ENCODE peak calls at places on chromosomes 16 and 17, in nine cellular contexts. Y is AG04450; C is mucosa of descending colon; P is colonic mucosa; X is naive thymus-derived CD4-positive, alpha-beta T cell; W is Panc1; Z is fibroblast of the aortic adventitia; F is adrenal gland; U is left ventricle myocardium inferior. S is an unnamed sample.

GRCh38 chr17:9991351-9991750 is 86.3 kb upstream of the RCVRN start:
- DNase-seq in P (no peak), C (no peak), F (no peak), X (no peak), Z (no peak), U (no peak), Y (no peak), W (no peak), S (no peak)

GRCh38 chr17:76132574-76133338 is 8.3 kb downstream of the FOXJ1 start:
- DNase-seq in Y (no peak), X (no peak), U (no peak), P (peak; percentile 71), C (peak; percentile 76), Z (no peak), F (no peak), W (no peak), S (peak; percentile 77)

GRCh38 chr16:56677474-56677873 is 4.8 kb upstream of the MT1X start:
- DNase-seq in Z (no peak), W (no peak), X (no peak), P (no peak), U (no peak), F (no peak), C (no peak), Y (no peak), S (no peak)

GRCh38 chr16:64459821-64460220 is 662.0 kb downstream of the CDH11 start:
- DNase-seq in F (peak; percentile 57), C (no peak), Y (no peak), W (no peak), U (no peak), P (no peak), X (no peak), Z (peak; percentile 74), S (no peak)

GRCh38 chr17:9470171-9470570 is 105.4 kb downstream of the STX8 start:
- DNase-seq in Z (no peak), U (no peak), W (no peak), C (no peak), P (no peak), X (peak; percentile 18), Y (no peak), F (no peak), S (no peak)

GRCh38 chr17:64709481-64709880 is 47.4 kb upstream of the SMURF2 start:
- DNase-seq in P (no peak), U (no peak), F (no peak), Y (no peak), W (no peak), Z (no peak), X (no peak), C (no peak), S (no peak)

GRCh38 chr16:25110392-25110947 is 1.1 kb upstream of the LCMT1 start:
- DNase-seq in C (no peak), Y (no peak), Z (no peak), X (no peak), F (no peak), U (no peak), P (no peak), W (no peak), S (no peak)

GRCh38 chr17:21286066-21286770 is 1.7 kb downstream of the MAP2K3 start:
- DNase-seq in Z (peak; percentile 99), F (peak; percentile 97), W (peak; percentile 50), U (peak; percentile 86), X (no peak), Y (peak; percentile 96), C (peak; percentile 85), P (peak; percentile 92), S (peak; percentile 96)

GRCh38 chr16:23999663-24000062 is 163.9 kb downstream of the PRKCB start:
- DNase-seq in P (no peak), F (no peak), X (no peak), C (no peak), Y (no peak), Z (no peak), W (no peak), U (no peak), S (no peak)

GRCh38 chr17:61454095-61454931 is 2.1 kb downstream of the TBX4 start:
- DNase-seq in P (no peak), X (no peak), Y (no peak), C (no peak), U (no peak), Z (no peak), W (no peak), F (no peak), S (no peak)

GRCh38 chr17:61454932-61455753 is 2.9 kb downstream of the TBX4 start:
- DNase-seq in Z (no peak), P (no peak), F (no peak), W (no peak), Y (no peak), U (no peak), X (no peak), C (no peak), S (no peak)

GRCh38 chr17:61457226-61457983 is 5.2 kb downstream of the TBX4 start:
- DNase-seq in F (no peak), X (no peak), C (no peak), Z (no peak), U (no peak), P (no peak), Y (no peak), W (no peak), S (no peak)

GRCh38 chr17:61456688-61457225 is 4.5 kb downstream of the TBX4 start:
- DNase-seq in F (no peak), Z (no peak), W (no peak), X (no peak), P (no peak), Y (no peak), U (no peak), C (no peak), S (no peak)

DNA sequence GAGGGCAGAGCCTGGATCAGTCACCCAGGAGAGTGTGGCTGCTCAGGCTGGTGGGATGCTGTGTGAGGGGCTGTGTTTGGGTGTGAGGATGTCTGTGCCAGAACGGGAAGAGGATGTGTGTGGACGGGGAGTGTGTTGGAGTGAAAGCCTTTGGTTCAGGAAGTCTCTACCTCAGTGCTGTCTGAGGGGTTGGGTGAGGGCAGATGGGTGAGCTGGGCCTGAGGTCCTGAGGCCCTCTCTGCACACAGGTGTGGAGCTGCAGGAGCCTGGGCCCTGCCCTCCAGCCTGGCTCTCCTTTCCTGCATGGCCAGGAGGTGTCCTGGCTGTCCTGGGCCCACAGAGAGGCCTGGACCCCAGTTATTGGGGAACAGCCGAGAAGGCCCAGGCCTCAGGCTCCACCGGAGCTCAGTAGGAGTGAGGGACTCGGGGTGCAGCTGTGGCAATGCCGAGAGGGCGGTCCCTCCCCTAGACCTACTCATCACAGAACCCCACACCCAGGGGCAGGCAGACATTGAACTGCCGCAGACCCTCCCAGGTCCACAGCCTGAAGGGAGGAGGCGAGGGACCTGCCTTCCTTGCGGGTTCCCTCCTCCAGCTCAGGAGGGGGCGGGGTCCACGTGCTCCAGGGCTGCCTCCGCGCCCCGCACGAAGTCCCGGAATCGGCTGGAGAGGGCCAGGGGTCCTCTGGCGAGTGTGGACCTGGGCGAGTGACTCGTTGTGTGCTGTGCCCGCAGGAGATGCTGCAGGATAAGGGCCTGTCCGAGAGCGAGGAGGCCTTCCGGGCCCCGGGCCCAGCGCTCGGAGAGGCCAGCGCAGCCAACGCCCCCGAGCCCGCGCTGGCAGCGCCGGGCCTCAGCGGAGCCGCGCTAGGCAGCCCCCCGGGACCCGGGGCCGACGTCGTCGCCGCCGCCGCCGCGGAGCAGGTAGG is 3.8 kb downstream of the TBX4 start:
- DNase-seq in P (no peak), U (no peak), X (no peak), Y (no peak), W (no peak), C (no peak), F (no peak), Z (no peak), S (no peak)
- H3K4me3 ChIP-seq in P (no peak overlapping the region), U (no peak overlapping the region), X (no peak overlapping the region), Y (no peak overlapping the region), W (no peak overlapping the region), C (no peak overlapping the region), F (no peak overlapping the region), Z (no peak overlapping the region), S (peak overlapping the region; percentile 52)

GRCh38 chr16:2482181-2483107 is 7.5 kb downstream of the TBC1D24 start:
- DNase-seq in P (no peak), Z (peak; percentile 64), C (no peak), W (no peak), U (peak; percentile 60), X (no peak), F (no peak), Y (no peak), S (no peak)
- H3K4me3 ChIP-seq in P (no peak overlapping the region), Z (peak overlapping the region; percentile 56), C (no peak overlapping the region), W (no peak overlapping the region), U (peak overlapping the region; percentile 24), X (no peak overlapping the region), F (no peak overlapping the region), Y (peak overlapping the region; percentile 33), S (no peak overlapping the region)

GRCh38 chr17:72982680-72983079 is 109.8 kb downstream of the SLC39A11 start:
- DNase-seq in F (no peak), C (no peak), Y (no peak), Z (no peak), X (no peak), U (no peak), W (no peak), P (no peak), S (no peak)
- H3K4me3 ChIP-seq in F (no peak overlapping the region), C (no peak overlapping the region), Y (no peak overlapping the region), Z (no peak overlapping the region), X (no peak overlapping the region), U (no peak overlapping the region), W (no peak overlapping the region), P (no peak overlapping the region), S (no peak overlapping the region)

GRCh38 chr17:47621293-47622178 is 28.2 kb upstream of the KPNB1 start:
- DNase-seq in X (no peak), Z (peak; percentile 88), F (peak; percentile 81), P (no peak), U (no peak), C (no peak), Y (peak; percentile 69), W (peak; percentile 63), S (no peak)
- H3K4me3 ChIP-seq in X (no peak overlapping the region), Z (no peak overlapping the region), F (no peak overlapping the region), P (no peak overlapping the region), U (no peak overlapping the region), C (no peak overlapping the region), Y (no peak overlapping the region), W (no peak overlapping the region), S (no peak overlapping the region)

GRCh38 chr17:31564291-31564690 is 172.8 kb downstream of the RAB11FIP4 start:
- DNase-seq in P (no peak), F (no peak), Z (no peak), W (no peak), C (no peak), U (no peak), Y (no peak), X (no peak), S (no peak)
- H3K4me3 ChIP-seq in P (no peak overlapping the region), F (no peak overlapping the region), Z (no peak overlapping the region), W (no peak overlapping the region), C (no peak overlapping the region), U (no peak overlapping the region), Y (no peak overlapping the region), X (no peak overlapping the region), S (no peak overlapping the region)

GRCh38 chr17:82889496-82890338 is 49.9 kb upstream of the ZNF750 start:
- DNase-seq in X (no peak), U (no peak), Z (no peak), C (peak; percentile 74), Y (no peak), F (no peak), P (peak; percentile 83), W (no peak), S (peak; percentile 84)
- H3K4me3 ChIP-seq in X (no peak overlapping the region), U (no peak overlapping the region), Z (no peak overlapping the region), C (no peak overlapping the region), Y (no peak overlapping the region), F (no peak overlapping the region), P (no peak overlapping the region), W (no peak overlapping the region), S (no peak overlapping the region)